ENCODE peak calls at places on chromosomes 7 and 10, in six cellular contexts. X, R, E, P, H and S are unnamed samples.

GRCh38 chr7:3922175-3922635 is 621.2 kb downstream of the SDK1 start:
- DNase-seq in R (peak), X (peak), P (peak), E (no peak), H (peak), S (peak)

GRCh38 chr10:62959553-62959952 is 143.4 kb upstream of the EGR2 start:
- DNase-seq in H (no peak), X (no peak), E (no peak), R (peak), P (peak), S (no peak)

GRCh38 chr10:15201589-15202300 is 33.3 kb upstream of the NMT2 start:
- DNase-seq in X (no peak), P (peak), E (no peak), H (peak), R (peak), S (no peak)

GRCh38 chr10:133310789-133311188 is 2.1 kb downstream of the ZNF511 start:
- DNase-seq in E (no peak), H (no peak), R (no peak), P (no peak), X (no peak), S (no peak)

GRCh38 chr7:98211221-98211675 is at the start of gene BHLHA15:
- DNase-seq in X (no peak), R (no peak), E (peak), P (no peak), H (no peak), S (no peak)

GRCh38 chr7:50978633-50979215 is 196.0 kb upstream of the GRB10 start:
- DNase-seq in P (peak), H (no peak), X (no peak), R (no peak), E (no peak), S (no peak)

GRCh38 chr7:2522780-2523433 is 3.3 kb downstream of the LFNG start:
- DNase-seq in H (peak), R (peak), X (no peak), E (no peak), P (peak), S (no peak)

GRCh38 chr7:28165971-28166955 is 14.3 kb downstream of the JAZF1 start:
- DNase-seq in P (peak), R (peak), E (no peak), H (peak), X (no peak), S (no peak)

GRCh38 chr10:13890233-13890616 is 303.5 kb downstream of the PRPF18 start:
- DNase-seq in R (peak), X (no peak), E (no peak), H (no peak), P (peak), S (no peak)

GRCh38 chr10:113219446-113219845 is 269.4 kb downstream of the TCF7L2 start:
- DNase-seq in R (no peak), X (no peak), E (no peak), P (no peak), H (no peak), S (no peak)

GRCh38 chr7:55561756-55562155 is 10.5 kb downstream of the VOPP1 start:
- DNase-seq in R (no peak), E (no peak), P (no peak), H (no peak), X (no peak), S (no peak)

GRCh38 chr7:159026271-159027047 is 118.2 kb downstream of the VIPR2 start:
- DNase-seq in X (no peak), R (no peak), E (no peak), H (no peak), P (no peak), S (no peak)

GRCh38 chr10:88826390-88826789 is 23.9 kb downstream of the LIPM start:
- DNase-seq in E (no peak), P (no peak), X (no peak), R (no peak), H (no peak), S (no peak)

GRCh38 chr10:66629976-66630375 is 295.9 kb upstream of the LRRTM3 start:
- DNase-seq in P (no peak), H (no peak), E (no peak), X (no peak), R (no peak), S (no peak)

GRCh38 chr7:77453531-77453930 is 37.4 kb upstream of the GSAP start:
- DNase-seq in H (no peak), X (no peak), E (no peak), P (peak), R (peak), S (peak)

GRCh38 chr10:131788386-131788785 is 112.4 kb upstream of the PPP2R2D start:
- DNase-seq in P (no peak), X (no peak), R (no peak), H (no peak), E (no peak), S (no peak)

GRCh38 chr7:84372155-84372621 is 177.6 kb upstream of the SEMA3A start:
- DNase-seq in E (no peak), X (peak), H (no peak), P (peak), R (peak), S (no peak)

GRCh38 chr7:151454932-151455530 is 15.1 kb upstream of the CRYGN start:
- DNase-seq in P (no peak), H (no peak), X (no peak), R (no peak), E (no peak), S (no peak)

GRCh38 chr10:117797286-117797685 is 249.5 kb downstream of the RAB11FIP2 start:
- DNase-seq in H (no peak), R (no peak), P (no peak), X (no peak), E (no peak), S (no peak)

GRCh38 chr10:36373424-36374096 is 731.5 kb upstream of the FZD8 start:
- DNase-seq in H (no peak), P (no peak), X (no peak), R (no peak), E (no peak), S (no peak)

GRCh38 chr10:79266092-79266491 is 81.2 kb upstream of the PPIF start:
- DNase-seq in H (no peak), E (no peak), P (peak), R (peak), X (no peak), S (no peak)

GRCh38 chr10:14247650-14248258 is 83.0 kb downstream of the FRMD4A start:
- DNase-seq in P (no peak), E (no peak), X (no peak), H (no peak), R (no peak), S (no peak)

GRCh38 chr10:100370976-100371706 is 24.1 kb downstream of the SCD start:
- DNase-seq in H (peak), R (peak), E (peak), P (peak), X (peak), S (no peak)

GRCh38 chr10:18545626-18546025 is 105.8 kb downstream of the NSUN6 start:
- DNase-seq in P (peak), H (no peak), R (peak), X (peak), E (no peak), S (no peak)

DNA sequence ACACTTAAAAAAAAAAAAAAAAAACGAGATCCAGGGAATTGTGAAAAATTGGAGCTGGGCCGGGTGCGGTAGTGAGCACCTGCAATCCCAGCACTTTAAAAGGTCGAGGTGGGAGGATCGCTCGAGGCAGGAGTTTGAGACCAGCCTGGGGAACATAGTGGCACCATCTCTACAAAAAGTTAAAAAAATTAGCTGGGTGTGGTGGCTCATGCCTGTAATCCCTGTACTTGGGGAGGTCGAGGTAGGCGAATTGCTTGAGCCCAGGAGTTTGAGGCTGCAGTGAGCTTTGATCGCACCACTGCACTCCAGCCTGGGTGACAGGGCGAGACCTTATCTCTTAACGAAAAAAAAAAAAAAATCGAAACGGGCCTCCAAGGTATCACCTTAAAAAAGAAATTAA is 2.0 kb downstream of the CLDN4 start:
- DNase-seq in R (no peak), X (no peak), H (no peak), E (no peak), P (no peak), S (no peak)
- H3K4me3 ChIP-seq in R (no peak), X (no peak), H (peak), E (no peak), P (no peak), S (peak)

GRCh38 chr10:124387078-124387874 is 31.4 kb downstream of the OAT start:
- DNase-seq in H (no peak), X (no peak), R (no peak), P (no peak), E (no peak), S (no peak)
- TF ChIP-seq CTCF in H (peak), X (no peak), R (no peak), P (no peak), E (no peak), S (no peak)

GRCh38 chr10:23021430-23021829 is 73.9 kb upstream of the MSRB2 start:
- DNase-seq in R (no peak), X (no peak), E (no peak), P (no peak), H (no peak), S (no peak)
- H3K4me3 ChIP-seq in R (no peak), X (no peak), E (no peak), P (no peak), H (no peak), S (no peak)

DNA sequence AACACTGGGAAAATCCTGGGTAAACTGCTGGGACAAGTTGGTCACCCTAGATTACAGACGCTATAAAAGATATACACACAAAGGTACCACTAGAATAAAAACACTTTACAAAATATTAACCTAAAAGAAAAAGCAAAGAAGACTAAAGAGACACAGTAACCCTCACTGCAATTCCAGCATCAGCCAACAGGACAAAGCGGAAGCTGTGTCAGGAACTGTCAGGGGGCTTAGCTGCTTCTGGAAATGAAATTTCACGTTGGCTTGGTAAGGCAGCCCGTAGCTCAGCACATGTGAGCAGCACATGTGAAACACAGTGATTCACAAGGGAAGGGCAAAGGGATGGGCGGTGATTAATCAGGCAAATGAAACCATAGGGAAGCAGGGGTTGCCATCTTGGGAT is 195.3 kb downstream of the MGMT start:
- DNase-seq in X (no peak), E (no peak), H (no peak), R (no peak), P (peak), S (no peak)
- TF ChIP-seq CTCF in X (peak), E (no peak), H (no peak), R (no peak), P (no peak), S (no peak)